ENCODE peak calls at places on chromosome 16, in five cellular contexts. V, G, W, P and K are unnamed samples.

GRCh38 chr16:73126453-73126853 is 78.5 kb upstream of the ZFHX3 start:
- DNase-seq in V (no peak), G (no peak), W (no peak), P (peak), K (peak)

GRCh38 chr16:19289805-19290490 is 4.4 kb downstream of the CLEC19A start:
- DNase-seq in W (no peak), G (no peak), P (no peak), V (no peak), K (no peak)

GRCh38 chr16:19330801-19331484 is 45.4 kb downstream of the CLEC19A start:
- DNase-seq in P (peak), W (no peak), G (no peak), V (no peak), K (peak)

GRCh38 chr16:14007460-14007859 is 63.7 kb upstream of the MRTFB start:
- DNase-seq in G (no peak), W (no peak), V (no peak), P (peak), K (peak)

GRCh38 chr16:53509906-53510703 is 7.1 kb upstream of the AKTIP start:
- DNase-seq in G (peak), V (peak), P (peak), W (peak), K (no peak)

GRCh38 chr16:64629622-64630021 is 492.2 kb downstream of the CDH11 start:
- DNase-seq in W (no peak), P (no peak), V (no peak), G (no peak), K (peak)

GRCh38 chr16:77211880-77212735 is 12.9 kb downstream of the SYCE1L start:
- DNase-seq in V (peak), G (peak), P (peak), W (peak), K (peak)

GRCh38 chr16:31050280-31051030 is 17.1 kb downstream of the STX4 start:
- DNase-seq in P (no peak), G (no peak), V (no peak), W (no peak), K (no peak)

GRCh38 chr16:52725461-52725860 is 178.5 kb upstream of the TOX3 start:
- DNase-seq in V (no peak), G (no peak), W (no peak), P (no peak), K (no peak)

GRCh38 chr16:2767140-2767731 is 9.8 kb downstream of the ELOB start:
- DNase-seq in P (no peak), V (no peak), G (no peak), W (no peak), K (no peak)

GRCh38 chr16:2752850-2753522 is 548 bp downstream of the SRRM2 start:
- DNase-seq in P (peak), V (peak), W (peak), G (no peak), K (no peak)

GRCh38 chr16:23999663-24000062 is 163.9 kb downstream of the PRKCB start:
- DNase-seq in P (no peak), G (no peak), W (no peak), V (no peak), K (no peak)

GRCh38 chr16:81220369-81220768 is 18.1 kb upstream of the BCO1 start:
- DNase-seq in W (peak), G (no peak), V (no peak), P (no peak), K (no peak)

GRCh38 chr16:707062-707538 is 1.5 kb upstream of the FBXL16 start:
- DNase-seq in P (no peak), V (no peak), W (no peak), G (no peak), K (no peak)

GRCh38 chr16:53089434-53090270 is 34.9 kb downstream of the CHD9 start:
- DNase-seq in G (no peak), W (peak), V (no peak), P (peak), K (no peak)

GRCh38 chr16:56237451-56237930 is 46.2 kb downstream of the GNAO1 start:
- DNase-seq in G (no peak), W (no peak), P (no peak), V (no peak), K (no peak)

GRCh38 chr16:81067166-81067565 is 9.9 kb downstream of the C16orf46 start:
- DNase-seq in W (no peak), G (no peak), P (no peak), V (no peak), K (no peak)

GRCh38 chr16:22685162-22685830 is 128.7 kb upstream of the HS3ST2 start:
- DNase-seq in P (no peak), W (peak), G (no peak), V (peak), K (no peak)
- H3K27ac ChIP-seq in P (no peak), W (no peak), G (no peak), V (no peak), K (no peak)

DNA sequence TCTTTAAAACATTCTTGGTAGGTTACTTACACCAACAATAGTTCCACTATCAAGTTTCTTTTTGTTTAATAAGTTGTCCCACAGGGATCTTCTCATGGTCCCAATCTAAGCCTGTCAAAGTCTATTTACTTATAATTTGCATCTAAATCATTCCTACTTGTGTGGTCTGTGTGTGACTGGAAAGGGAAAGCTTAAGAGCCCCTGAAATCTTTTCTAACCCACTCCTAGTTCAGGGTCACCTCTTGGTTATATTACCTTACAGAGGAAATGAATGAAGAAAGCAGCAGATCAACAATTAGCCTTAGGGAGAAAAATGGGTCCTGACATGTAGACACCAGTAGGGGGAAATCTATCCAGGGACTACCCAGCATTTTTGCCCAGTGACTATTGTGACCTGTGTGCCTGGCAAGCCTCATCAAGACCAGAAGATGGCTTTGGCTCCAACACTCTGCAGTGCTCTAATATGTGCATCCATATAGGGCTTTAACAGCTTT is 110.4 kb upstream of the HAS3 start:
- DNase-seq in G (no peak), P (peak), W (peak), V (no peak), K (peak)
- H3K27ac ChIP-seq in G (no peak), P (no peak), W (no peak), V (no peak), K (peak)

DNA sequence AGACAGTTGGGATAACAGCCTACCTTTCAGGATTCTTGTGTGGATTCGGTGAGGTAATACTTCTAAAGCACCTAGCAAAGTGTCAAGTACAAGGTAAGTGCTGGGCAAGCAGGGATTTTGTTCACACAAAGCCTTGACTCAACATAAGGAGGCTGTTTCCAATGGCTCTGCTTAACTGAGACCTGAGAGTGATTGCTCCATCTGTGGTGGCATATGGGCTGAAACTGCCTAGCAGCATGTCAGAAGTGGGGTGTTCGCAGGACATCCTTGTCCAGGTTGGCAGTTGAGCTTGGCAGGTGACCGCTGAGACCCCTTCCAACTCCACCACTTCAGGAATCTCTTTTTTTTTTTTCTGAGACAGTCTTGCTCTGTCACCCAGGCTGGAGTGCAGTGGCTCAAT is 19.8 kb downstream of the IL4R start:
- DNase-seq in V (no peak), G (no peak), P (no peak), W (no peak), K (no peak)
- H3K27ac ChIP-seq in V (peak), G (no peak), P (peak), W (no peak), K (no peak)

DNA sequence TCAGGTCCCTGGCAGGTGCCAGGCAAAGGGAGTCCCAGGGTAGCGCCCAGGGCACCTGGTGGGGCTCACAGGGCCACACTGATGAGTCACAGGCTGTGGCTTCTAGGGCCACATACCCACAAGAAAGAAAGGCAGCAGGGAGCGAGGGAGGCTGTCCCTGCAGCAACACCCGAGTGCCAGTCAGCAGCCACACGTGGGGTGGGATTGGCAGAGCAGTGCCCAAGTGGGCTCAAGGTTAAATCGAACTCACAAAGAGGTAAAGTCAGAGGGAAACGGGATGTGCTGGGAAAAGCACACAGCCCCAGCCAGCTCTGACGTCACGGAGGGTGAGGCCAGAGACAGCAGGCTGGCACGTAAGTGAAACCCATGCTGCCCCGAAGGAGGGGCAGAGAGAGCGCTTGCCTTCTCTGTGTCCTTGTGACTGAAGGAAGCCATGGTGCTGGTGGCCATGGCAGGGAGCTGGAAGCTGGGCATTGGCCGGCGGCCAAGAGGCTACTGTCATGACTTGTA is 33.8 kb downstream of the FA2H start:
- DNase-seq in V (peak), W (peak), P (no peak), G (no peak), K (peak)
- H3K27ac ChIP-seq in V (peak), W (peak), P (no peak), G (no peak), K (peak)

GRCh38 chr16:75110637-75111513 is 5.7 kb downstream of the LDHD start:
- DNase-seq in P (peak), G (peak), V (peak), W (peak), K (peak)

GRCh38 chr16:75113046-75113491 is 3.5 kb downstream of the LDHD start:
- DNase-seq in G (no peak), P (no peak), V (no peak), W (no peak), K (no peak)

GRCh38 chr16:75113541-75114121 is 2.9 kb downstream of the LDHD start:
- DNase-seq in V (no peak), W (no peak), P (no peak), G (no peak), K (no peak)

GRCh38 chr16:75111514-75112280 is 4.9 kb downstream of the LDHD start:
- DNase-seq in G (no peak), W (no peak), V (no peak), P (no peak), K (no peak)

GRCh38 chr16:75112281-75113045 is 4.1 kb downstream of the LDHD start:
- DNase-seq in P (no peak), V (no peak), G (no peak), W (no peak), K (no peak)
- H3K27ac ChIP-seq in P (peak), V (no peak), G (no peak), W (no peak), K (no peak)

GRCh38 chr16:57260294-57260929 is 15.4 kb downstream of the ARL2BP start:
- DNase-seq in P (peak), W (no peak), G (peak), V (no peak), K (peak)
- H3K27ac ChIP-seq in P (no peak), W (peak), G (no peak), V (no peak), K (peak)

GRCh38 chr16:79599837-79600635 is 501 bp downstream of the MAF start:
- DNase-seq in G (peak), P (peak), W (peak), V (peak), K (no peak)

GRCh38 chr16:79600636-79601091 is at the start of gene MAF:
- DNase-seq in V (peak), P (peak), G (peak), W (peak), K (peak)

GRCh38 chr16:79601092-79601977 is 798 bp upstream of the MAF start:
- DNase-seq in P (peak), G (peak), W (peak), V (peak), K (peak)

GRCh38 chr16:79602615-79603014 is 2.1 kb upstream of the MAF start:
- DNase-seq in G (no peak), P (no peak), W (peak), V (no peak), K (no peak)

DNA sequence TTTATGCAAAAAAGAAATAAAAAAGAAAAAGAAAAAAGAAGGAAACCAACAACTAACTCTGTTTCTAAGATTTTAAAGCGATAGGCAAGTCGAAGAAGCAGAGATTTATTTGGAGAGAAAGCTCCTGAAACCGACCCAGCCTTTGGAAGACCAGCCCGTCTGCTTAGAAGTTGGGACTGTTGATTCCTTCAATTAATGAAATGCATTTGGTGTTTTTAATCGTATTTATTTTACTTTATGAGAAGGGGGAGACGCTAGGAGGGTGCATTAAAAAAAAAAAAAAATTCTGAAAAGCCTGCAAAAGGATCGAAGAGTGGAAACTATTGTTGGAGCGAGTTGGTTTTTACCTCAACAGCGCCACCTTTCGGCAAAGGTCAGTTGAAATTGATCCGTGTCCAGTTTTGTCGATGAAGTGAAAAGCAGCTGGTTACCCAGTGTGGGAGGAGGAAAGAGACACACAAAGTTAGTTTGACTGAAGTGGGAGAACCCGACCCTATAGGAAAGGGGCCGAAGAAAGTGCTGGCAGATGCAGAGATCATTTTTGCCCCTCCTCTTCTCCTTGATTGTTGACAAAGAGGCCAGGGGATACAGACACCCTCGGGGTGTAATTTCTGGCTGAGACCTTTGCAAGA is 1.6 kb upstream of the MAF start:
- DNase-seq in P (peak), V (peak), G (peak), W (peak), K (no peak)
- H3K27ac ChIP-seq in P (no peak), V (peak), G (peak), W (peak), K (peak)

DNA sequence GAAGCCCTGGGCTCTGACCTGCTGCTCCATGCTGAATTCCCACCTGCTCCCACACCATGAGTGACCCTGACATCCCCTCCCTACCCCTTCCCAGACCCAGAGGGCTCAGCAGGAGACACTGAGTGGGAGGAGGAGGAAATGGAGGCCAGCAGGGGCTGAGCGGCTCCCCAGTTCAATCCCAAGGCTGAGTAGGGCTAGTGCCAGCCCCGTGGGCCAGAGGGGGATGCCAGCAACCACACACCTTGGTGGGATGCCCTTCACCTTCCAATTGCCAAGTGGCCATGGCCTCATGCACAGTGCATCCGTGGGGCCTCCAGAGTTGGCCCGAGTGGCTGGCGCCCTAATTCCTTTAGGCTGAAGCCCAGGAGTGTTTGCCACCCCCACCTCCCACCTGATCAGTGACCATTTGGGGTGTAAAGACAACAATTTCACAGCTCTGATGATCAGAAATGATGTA is 1.0 kb upstream of the ADGRG3 start:
- DNase-seq in P (no peak), V (no peak), G (no peak), W (no peak), K (no peak)
- H3K27ac ChIP-seq in P (no peak), V (no peak), G (no peak), W (no peak), K (no peak)

GRCh38 chr16:11698271-11698689 is 30.0 kb downstream of the SNN start:
- DNase-seq in W (peak), V (no peak), G (no peak), P (no peak), K (no peak)
- H3K27ac ChIP-seq in W (no peak), V (no peak), G (no peak), P (peak), K (no peak)

GRCh38 chr16:3822366-3823045 is 58.0 kb downstream of the CREBBP start:
- DNase-seq in V (no peak), G (no peak), W (no peak), P (peak), K (no peak)

GRCh38 chr16:3824121-3824795 is 56.3 kb downstream of the CREBBP start:
- DNase-seq in G (no peak), W (no peak), V (no peak), P (no peak), K (peak)

GRCh38 chr16:3823427-3823826 is 57.1 kb downstream of the CREBBP start:
- DNase-seq in G (no peak), V (no peak), W (no peak), P (no peak), K (no peak)

GRCh38 chr16:3825940-3826339 is 54.6 kb downstream of the CREBBP start:
- DNase-seq in W (no peak), V (no peak), P (no peak), G (no peak), K (no peak)

GRCh38 chr16:3825103-3825502 is 55.4 kb downstream of the CREBBP start:
- DNase-seq in G (no peak), P (peak), V (no peak), W (no peak), K (peak)
- H3K27ac ChIP-seq in G (no peak), P (peak), V (no peak), W (no peak), K (no peak)